ENCODE peak calls at places on chromosome 19, in seven cellular contexts. T is astrocyte, E is colonic mucosa, P is fibroblast of villous mesenchyme, N is psoas muscle, G is ascending aorta, W is GM23338. H is an unnamed sample.
A peak's percentile ranks its signal among the peaks of the same experiment; 100 is the strongest.

GRCh38 chr19:49954092-49954825 is 6.7 kb downstream of the SIGLEC11 start:
- DNase-seq in P (peak; percentile 82), E (no peak), W (peak; percentile 26), G (no peak), N (no peak), T (no peak), H (no peak)

GRCh38 chr19:31578326-31578725 is 229.1 kb upstream of the TSHZ3 start:
- DNase-seq in W (no peak), E (no peak), T (no peak), P (no peak), N (no peak), G (no peak), H (no peak)

GRCh38 chr19:32917612-32917996 is 48.0 kb upstream of the SLC7A9 start:
- DNase-seq in G (no peak), P (no peak), T (no peak), E (no peak), N (no peak), W (peak; percentile 30), H (no peak)

GRCh38 chr19:45507864-45508680 is 793 bp downstream of the VASP start:
- DNase-seq in W (peak; percentile 86), P (no peak), G (no peak), T (no peak), E (peak; percentile 74), N (peak; percentile 50), H (no peak)

GRCh38 chr19:19043481-19043880 is 10.1 kb downstream of the ARMC6 start:
- DNase-seq in N (no peak), T (no peak), W (no peak), P (no peak), G (no peak), E (no peak), H (no peak)

GRCh38 chr19:49520705-49521319 is 7.0 kb upstream of the RCN3 start:
- DNase-seq in E (no peak), P (no peak), N (peak; percentile 40), T (no peak), G (no peak), W (no peak), H (no peak)

GRCh38 chr19:15237759-15238638 is 5.8 kb upstream of the EPHX3 start:
- DNase-seq in P (no peak), T (no peak), E (no peak), N (no peak), W (no peak), G (no peak), H (no peak)

GRCh38 chr19:45809643-45810159 is 5.4 kb downstream of the RSPH6A start:
- DNase-seq in E (no peak), T (peak; percentile 73), G (no peak), W (peak; percentile 77), P (peak; percentile 70), N (no peak), H (peak; percentile 16)

GRCh38 chr19:18220632-18221275 is 5.5 kb downstream of the PDE4C start:
- DNase-seq in E (no peak), G (no peak), P (no peak), T (no peak), W (peak; percentile 95), N (no peak), H (no peak)

GRCh38 chr19:55116232-55117062 is 990 bp downstream of the PPP1R12C start:
- DNase-seq in P (peak; percentile 64), N (peak; percentile 65), W (peak; percentile 63), G (peak; percentile 84), T (peak; percentile 43), E (peak; percentile 69), H (no peak)

GRCh38 chr19:43607238-43608205 is 4.4 kb upstream of the SRRM5 start:
- DNase-seq in T (no peak), G (no peak), P (no peak), W (no peak), E (no peak), N (no peak), H (no peak)

GRCh38 chr19:15555759-15556633 is 47.7 kb downstream of the CYP4F22 start:
- DNase-seq in P (peak; percentile 93), N (peak; percentile 88), T (peak; percentile 78), E (peak; percentile 90), W (peak; percentile 98), G (peak; percentile 94), H (peak; percentile 60)

GRCh38 chr19:18423258-18424020 is 4.2 kb downstream of the SSBP4 start:
- DNase-seq in P (no peak), T (no peak), E (no peak), N (no peak), W (no peak), G (no peak), H (no peak)

GRCh38 chr19:30539981-30540380 is 167.8 kb downstream of the ZNF536 start:
- DNase-seq in G (no peak), E (no peak), N (no peak), P (no peak), T (no peak), W (no peak), H (no peak)

GRCh38 chr19:48415869-48416268 is 22.4 kb downstream of the GRIN2D start:
- DNase-seq in W (no peak), N (no peak), P (no peak), E (no peak), G (no peak), T (no peak), H (no peak)

GRCh38 chr19:58229255-58229639 is 533 bp downstream of the ZNF544 start:
- DNase-seq in G (no peak), N (no peak), W (peak; percentile 71), T (peak; percentile 14), P (peak; percentile 30), E (no peak), H (no peak)

GRCh38 chr19:47623921-47624391 is 15.0 kb downstream of the BICRA start:
- DNase-seq in G (no peak), N (no peak), T (no peak), E (no peak), W (no peak), P (no peak), H (no peak)

GRCh38 chr19:54420383-54421168 is 5.3 kb downstream of the TTYH1 start:
- DNase-seq in P (peak; percentile 17), W (peak; percentile 94), T (no peak), G (no peak), N (no peak), E (no peak), H (no peak)

GRCh38 chr19:50310759-50311465 is 18.3 kb downstream of the KCNC3 start:
- DNase-seq in G (no peak), N (no peak), W (no peak), E (no peak), P (no peak), T (no peak), H (no peak)

GRCh38 chr19:32611161-32611560 is 30.2 kb downstream of the PDCD5 start:
- DNase-seq in P (no peak), E (no peak), W (no peak), T (no peak), N (no peak), G (no peak), H (no peak)

GRCh38 chr19:51473009-51473707 is 5.2 kb upstream of the CEACAM18 start:
- DNase-seq in G (peak; percentile 86), T (peak; percentile 3), N (peak; percentile 62), E (peak; percentile 83), W (peak; percentile 87), P (peak; percentile 61), H (peak; percentile 11)

GRCh38 chr19:7618771-7619510 is 10.4 kb downstream of the XAB2 start:
- DNase-seq in W (no peak), P (no peak), N (no peak), T (no peak), E (peak; percentile 78), G (no peak), H (no peak)

GRCh38 chr19:44635581-44636438 is 7.9 kb upstream of the PVR start:
- DNase-seq in G (no peak), E (no peak), W (no peak), T (peak; percentile 50), N (no peak), P (no peak), H (no peak)

GRCh38 chr19:3526507-3527244 is 12.3 kb upstream of the TEKTIP1 start:
- DNase-seq in E (no peak), N (no peak), P (no peak), T (no peak), W (no peak), G (no peak), H (no peak)
- TF ChIP-seq CTCF in E (no peak), N (no peak), P (peak; percentile 13), T (no peak), W (peak; percentile 19), G (no peak), H (no peak)

GRCh38 chr19:42317535-42317934 is 4.4 kb downstream of the TMEM145 start:
- DNase-seq in G (no peak), T (no peak), E (no peak), N (no peak), P (no peak), W (no peak), H (no peak)
- H3K4me3 ChIP-seq in G (no peak overlapping the region), T (no peak overlapping the region), E (no peak overlapping the region), N (no peak overlapping the region), P (no peak overlapping the region), W (no peak overlapping the region), H (no peak overlapping the region)

GRCh38 chr19:17214531-17215124 is 529 bp upstream of the USE1 start:
- DNase-seq in P (no peak), G (no peak), E (no peak), T (no peak), N (no peak), W (peak; percentile 56), H (no peak)

GRCh38 chr19:17220207-17220758 is 5.1 kb downstream of the USE1 start:
- DNase-seq in N (peak; percentile 49), E (peak; percentile 54), W (no peak), T (peak; percentile 63), P (peak; percentile 66), G (no peak), H (peak; percentile 14)

GRCh38 chr19:17215125-17215971 is at the start of gene USE1:
- DNase-seq in E (peak; percentile 92), T (peak; percentile 86), N (peak; percentile 90), G (peak; percentile 96), P (peak; percentile 94), W (peak; percentile 98), H (peak; percentile 57)

GRCh38 chr19:17216058-17216670 is 1.0 kb downstream of the USE1 start:
- DNase-seq in T (no peak), N (no peak), E (no peak), G (no peak), P (no peak), W (no peak), H (no peak)

GRCh38 chr19:17219286-17219685 is 4.1 kb downstream of the USE1 start:
- DNase-seq in N (no peak), W (no peak), G (no peak), P (no peak), E (no peak), T (no peak), H (no peak)
- TF ChIP-seq CTCF in N (no peak), W (no peak), G (no peak), P (no peak), E (no peak), T (no peak), H (no peak)

DNA sequence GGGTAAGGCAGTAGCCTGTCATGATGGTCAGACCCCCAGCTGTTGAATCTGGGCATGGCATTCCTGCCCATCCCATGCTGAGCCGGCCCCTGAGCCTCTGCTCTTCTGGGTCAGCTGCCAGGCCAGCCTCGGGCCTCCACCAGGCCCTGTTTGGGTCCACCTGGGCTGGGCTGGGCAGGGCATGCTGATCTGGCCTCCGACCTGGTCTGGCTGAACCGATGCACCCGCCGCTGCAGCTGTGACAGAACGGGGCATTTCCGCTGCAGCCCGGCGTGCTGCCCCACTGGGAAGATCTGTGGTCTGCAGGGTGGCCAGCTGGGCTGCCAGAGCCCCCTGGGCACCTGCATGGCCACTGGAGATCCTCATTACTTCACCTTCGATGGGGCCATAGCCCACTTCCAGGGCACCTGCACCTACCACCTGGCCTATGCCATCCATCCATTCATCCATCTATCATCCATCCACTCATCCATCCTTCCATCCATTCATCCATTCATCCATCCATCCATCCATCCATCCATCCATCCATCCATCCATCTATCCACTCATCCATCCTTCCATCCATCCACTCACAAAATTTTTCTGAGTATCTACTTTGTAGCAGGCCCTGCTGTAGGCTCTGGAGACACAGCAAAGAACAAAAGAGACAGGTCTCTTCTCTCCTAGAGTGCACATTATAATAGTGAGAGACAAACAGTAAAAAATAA is 21.5 kb upstream of the FXYD3 start:
- DNase-seq in W (no peak), N (no peak), P (no peak), E (no peak), G (no peak), T (no peak), H (no peak)
- H3K4me3 ChIP-seq in W (no peak overlapping the region), N (no peak overlapping the region), P (no peak overlapping the region), E (no peak overlapping the region), G (no peak overlapping the region), T (no peak overlapping the region), H (no peak overlapping the region)

H was measured in AG09309.